ENCODE peak calls at places on chromosomes 3 and 15, in five cellular contexts. F is neural progenitor cell; C is upper lobe of right lung; D is tibial artery; Q is naive thymus-derived CD4-positive, alpha-beta T cell. E is an unnamed sample. For H3K4me1, the result is how much of the 10 kb centered on the place peaks cover.

GRCh38 chr3:189288348-189289235 is 116.8 kb downstream of the TPRG1 start:
- DNase-seq in C (no peak), Q (no peak), D (no peak), F (no peak), E (no peak)

GRCh38 chr3:48555231-48555948 is 1.2 kb downstream of the PFKFB4 start:
- DNase-seq in C (no peak), D (no peak), F (no peak), Q (no peak), E (no peak)

GRCh38 chr15:64985382-64986033 is 4.2 kb downstream of the SPG21 start:
- DNase-seq in D (no peak), Q (no peak), F (no peak), C (no peak), E (no peak)

GRCh38 chr15:77964193-77964592 is 113.3 kb downstream of the TBC1D2B start:
- DNase-seq in F (no peak), Q (no peak), C (no peak), D (no peak), E (no peak)

GRCh38 chr3:112629425-112629824 is 11.5 kb downstream of the CCDC80 start:
- DNase-seq in C (no peak), Q (no peak), D (peak), F (no peak), E (peak)

GRCh38 chr3:72375237-72376154 is 472.7 kb downstream of the SHQ1 start:
- DNase-seq in Q (peak), D (no peak), C (no peak), F (no peak), E (peak)

GRCh38 chr3:21330293-21330692 is 420.7 kb downstream of the ZNF385D start:
- DNase-seq in F (no peak), D (no peak), C (no peak), Q (no peak), E (no peak)

GRCh38 chr3:3800685-3801509 is 1.7 kb downstream of the LRRN1 start:
- DNase-seq in D (peak), Q (no peak), F (peak), C (peak), E (no peak)

GRCh38 chr3:111895079-111895478 is 36.0 kb downstream of the PHLDB2 start:
- DNase-seq in C (no peak), D (no peak), F (peak), Q (peak), E (no peak)

GRCh38 chr3:155313303-155313702 is 19.8 kb upstream of the STRIT1 start:
- DNase-seq in C (no peak), F (no peak), Q (no peak), D (no peak), E (no peak)

GRCh38 chr3:124832782-124833709 is 54.1 kb downstream of the ITGB5 start:
- DNase-seq in Q (no peak), F (no peak), D (no peak), C (no peak), E (no peak)

GRCh38 chr15:51368751-51369450 is 27.4 kb downstream of the GLDN start:
- DNase-seq in F (no peak), Q (no peak), D (no peak), C (no peak), E (no peak)

GRCh38 chr15:63405159-63405558 is 23.5 kb upstream of the CA12 start:
- DNase-seq in Q (no peak), F (no peak), D (no peak), C (no peak), E (no peak)

GRCh38 chr3:185242642-185243041 is 11.2 kb downstream of the EHHADH start:
- DNase-seq in D (no peak), F (no peak), Q (no peak), C (no peak), E (no peak)

GRCh38 chr3:144754076-144754783 is 782.6 kb downstream of the DIPK2A start:
- DNase-seq in F (no peak), Q (no peak), D (no peak), C (no peak), E (no peak)

GRCh38 chr3:149042766-149043386 is 43.5 kb downstream of the HLTF start:
- DNase-seq in D (no peak), F (no peak), Q (no peak), C (no peak), E (no peak)

GRCh38 chr3:42745291-42745745 is 27.7 kb downstream of the CCDC13 start:
- DNase-seq in C (no peak), Q (no peak), F (no peak), D (no peak), E (no peak)

DNA sequence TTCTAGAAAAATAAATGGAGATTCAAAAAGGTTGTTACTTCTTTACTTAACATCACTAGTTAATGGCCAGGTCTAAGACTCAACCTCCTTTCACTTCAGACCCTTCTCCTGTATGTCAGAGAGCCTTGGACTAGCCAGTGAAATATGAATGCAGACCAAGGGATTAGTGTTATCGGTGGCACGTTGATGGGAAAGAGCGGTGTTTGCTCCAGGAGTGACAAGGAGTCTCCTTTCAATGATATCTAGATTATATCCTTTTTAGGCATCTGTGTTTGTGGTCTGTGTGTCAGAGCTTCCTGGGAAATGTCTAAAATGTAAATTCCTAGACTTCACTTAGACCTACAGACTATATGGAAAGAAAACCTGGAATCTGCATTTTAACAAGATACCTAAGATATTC is 658.0 kb upstream of the KCNMB2 start:
- DNase-seq in F (no peak), C (no peak), Q (no peak), D (no peak), E (no peak)
- H3K27ac ChIP-seq in F (no peak), C (no peak), Q (no peak), D (no peak), E (no peak)

GRCh38 chr15:55237219-55238130 is 40.7 kb upstream of the RSL24D1 start:
- DNase-seq in Q (no peak), C (no peak), D (no peak), F (no peak), E (no peak)
- H3K4me3 ChIP-seq in Q (no peak), C (no peak), D (no peak), F (no peak), E (no peak)

GRCh38 chr3:23219552-23219951 is 16.4 kb downstream of the UBE2E2 start:
- DNase-seq in Q (no peak), D (no peak), C (no peak), F (no peak), E (no peak)

GRCh38 chr3:23217872-23218554 is 14.9 kb downstream of the UBE2E2 start:
- DNase-seq in Q (no peak), D (no peak), F (no peak), C (no peak), E (no peak)

GRCh38 chr3:23219117-23219516 is 16.0 kb downstream of the UBE2E2 start:
- DNase-seq in D (no peak), C (no peak), F (no peak), Q (no peak), E (no peak)

GRCh38 chr3:23221136-23221535 is 18.0 kb downstream of the UBE2E2 start:
- DNase-seq in D (no peak), Q (no peak), C (no peak), F (no peak), E (no peak)
- H3K4me1 ChIP-seq in D (under half), Q (under half), C (under half), F (under half), E (under half)

DNA sequence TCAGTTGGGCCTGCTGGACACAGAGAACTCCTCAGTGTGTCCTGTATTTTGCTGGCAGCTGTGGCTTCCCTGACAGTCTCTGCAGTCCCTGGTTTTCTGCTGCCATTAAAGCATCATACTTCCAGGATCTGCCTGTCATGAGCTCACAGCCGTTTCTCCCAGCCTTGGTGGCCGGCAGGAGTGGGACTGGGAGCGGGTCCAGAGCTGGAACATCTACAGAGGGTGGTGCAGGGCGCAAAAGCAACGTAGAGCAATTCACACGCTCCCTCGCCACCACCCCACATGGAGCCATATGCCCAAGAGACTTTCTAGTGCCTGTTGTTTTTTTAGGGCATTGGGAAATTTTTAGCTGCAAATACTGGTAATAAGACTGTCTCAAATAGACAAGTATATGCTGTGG is 33.6 kb downstream of the ABTB1 start:
- DNase-seq in C (peak), Q (no peak), F (no peak), D (peak), E (no peak)
- H3K27ac ChIP-seq in C (peak), Q (no peak), F (no peak), D (peak), E (no peak)

GRCh38 chr3:35651888-35652287 is 12.6 kb downstream of the ARPP21 start:
- DNase-seq in D (no peak), Q (no peak), F (no peak), C (no peak), E (no peak)

GRCh38 chr3:35653347-35653746 is 14.0 kb downstream of the ARPP21 start:
- DNase-seq in D (no peak), C (no peak), F (no peak), Q (no peak), E (no peak)

GRCh38 chr3:35649405-35649804 is 10.1 kb downstream of the ARPP21 start:
- DNase-seq in F (no peak), Q (no peak), C (no peak), D (no peak), E (no peak)

GRCh38 chr3:35651456-35651855 is 12.1 kb downstream of the ARPP21 start:
- DNase-seq in Q (no peak), D (no peak), F (no peak), C (no peak), E (no peak)

DNA sequence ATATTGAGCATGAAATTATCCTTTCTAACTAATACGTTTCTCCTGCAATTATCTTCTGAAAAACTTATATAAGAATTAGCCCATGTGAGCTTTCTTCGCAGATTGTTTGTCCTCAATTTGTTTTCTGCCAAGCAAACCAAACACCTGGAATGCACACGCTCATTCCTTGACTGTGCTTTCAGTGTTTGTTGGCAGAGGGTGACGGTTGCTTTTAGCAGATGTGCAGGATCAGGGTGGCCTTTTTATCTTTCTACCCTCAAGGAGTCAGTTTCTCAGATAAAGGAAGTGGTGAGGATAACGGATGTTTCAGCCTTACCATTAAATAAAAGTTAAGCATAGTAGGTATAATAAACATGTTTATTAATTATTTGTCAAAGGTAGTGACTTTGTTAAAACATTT is 15.1 kb downstream of the ARPP21 start:
- DNase-seq in C (no peak), D (no peak), F (no peak), Q (no peak), E (no peak)
- H3K4me3 ChIP-seq in C (no peak), D (no peak), F (no peak), Q (no peak), E (no peak)

GRCh38 chr15:39896101-39896500 is 24.0 kb downstream of the GPR176 start:
- DNase-seq in C (no peak), F (no peak), D (no peak), Q (no peak), E (no peak)
- H3K4me1 ChIP-seq in C (under half), F (half or more), D (under half), Q (under half), E (under half)

GRCh38 chr3:98563661-98564281 is 29.6 kb downstream of the CPOX start:
- DNase-seq in D (no peak), C (no peak), Q (peak), F (no peak), E (peak)
- H3K27ac ChIP-seq in D (no peak), C (no peak), Q (peak), F (no peak), E (peak)

GRCh38 chr3:128881576-128881975 is 2.2 kb downstream of the ACAD9 start:
- DNase-seq in C (no peak), F (no peak), Q (no peak), D (no peak), E (no peak)
- H3K4me3 ChIP-seq in C (no peak), F (no peak), Q (no peak), D (no peak), E (no peak)

GRCh38 chr3:9978664-9979349 is 7.8 kb downstream of the EMC3 start:
- DNase-seq in F (no peak), C (no peak), Q (no peak), D (no peak), E (no peak)

GRCh38 chr3:9980251-9980650 is 6.4 kb downstream of the EMC3 start:
- DNase-seq in C (no peak), F (no peak), Q (no peak), D (no peak), E (no peak)

DNA sequence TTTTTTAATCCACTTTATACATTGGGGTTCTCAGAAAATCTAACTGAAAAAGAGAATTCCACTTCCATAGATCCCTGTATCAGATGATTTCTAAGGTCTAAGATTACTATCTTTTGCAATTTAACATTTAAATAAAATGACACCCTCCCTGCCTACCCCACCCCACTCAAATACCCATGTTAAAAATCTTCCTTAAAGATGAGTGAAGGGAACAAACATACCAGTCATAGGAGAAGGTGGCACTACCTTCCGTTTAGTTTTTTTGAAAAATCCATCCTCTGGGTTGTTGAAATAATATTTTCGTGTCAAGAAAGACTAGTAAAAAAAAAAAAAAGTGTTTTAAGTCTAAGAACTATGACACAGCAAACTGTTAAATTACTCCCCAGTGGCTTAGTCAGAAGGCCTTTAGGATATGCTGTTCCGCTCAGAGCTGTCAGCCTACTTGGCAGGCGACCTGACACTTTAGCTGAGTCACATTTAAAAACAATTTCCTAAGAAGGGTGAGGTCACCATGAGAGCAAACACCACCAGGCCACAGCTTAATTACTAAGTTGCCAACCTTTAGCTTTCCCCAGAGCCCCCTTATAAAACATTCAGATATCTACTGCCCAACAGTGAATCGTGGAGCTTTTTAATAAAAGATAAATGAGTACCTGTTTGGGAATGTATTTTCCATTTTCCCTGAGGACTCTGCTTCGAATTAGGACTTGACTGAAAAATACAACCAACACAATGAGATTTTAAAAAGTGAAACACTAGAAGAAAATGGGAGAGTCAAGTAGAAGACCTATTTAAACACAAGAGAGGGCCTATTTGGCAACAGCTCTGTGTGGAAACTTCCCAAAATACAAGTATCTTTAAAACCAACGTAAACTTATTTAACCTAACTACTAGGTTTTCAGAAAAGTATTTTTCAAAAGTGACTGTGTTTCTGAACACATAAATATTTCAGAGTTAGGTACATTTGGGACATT is 9.6 kb downstream of the EMC3 start:
- DNase-seq in C (peak), F (no peak), D (peak), Q (no peak), E (no peak)
- H3K4me1 ChIP-seq in C (under half), F (under half), D (under half), Q (under half), E (under half)

DNA sequence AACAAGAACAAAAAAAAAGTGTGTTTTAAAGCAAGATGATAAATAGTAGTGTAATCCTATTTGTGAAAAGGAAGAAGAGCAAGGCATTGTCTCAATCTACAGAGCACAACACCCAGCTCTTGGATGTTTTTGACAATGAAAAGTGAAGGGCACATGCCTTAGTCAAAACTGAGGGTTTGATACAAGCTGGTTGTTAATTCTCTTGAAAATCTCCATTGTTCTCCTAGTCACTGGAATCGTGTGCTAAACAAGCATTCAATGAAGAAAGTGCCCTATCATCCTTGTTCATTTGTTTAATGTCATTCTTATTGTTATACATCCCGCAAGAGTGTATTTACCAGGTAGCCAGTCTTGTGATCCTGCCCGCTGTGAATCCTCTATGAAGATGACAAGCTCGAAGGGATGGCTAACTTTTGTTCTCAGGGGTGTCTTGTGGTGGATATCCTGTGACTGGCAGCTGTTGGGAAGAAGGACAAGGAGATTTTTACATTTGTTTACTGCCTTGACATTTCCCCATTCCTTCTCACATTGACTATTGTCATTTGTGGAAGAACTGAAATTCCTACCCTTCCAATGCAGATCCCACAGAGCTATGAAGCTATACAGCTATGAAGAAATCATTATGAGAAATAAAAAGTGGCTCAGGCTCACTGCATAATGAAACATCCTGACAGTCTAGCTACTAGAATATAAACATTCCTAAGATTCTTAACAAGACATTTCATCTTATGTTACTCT is 175.9 kb downstream of the VGLL3 start:
- DNase-seq in D (no peak), F (peak), Q (no peak), C (no peak), E (no peak)
- H3K27ac ChIP-seq in D (no peak), F (no peak), Q (no peak), C (no peak), E (no peak)